ENCODE peak calls at places on chromosomes 4 and X, in five cellular contexts. H is mesenchymal stem cell, F is right lobe of liver, M is body of pancreas, A is mucosa of descending colon. V is an unnamed sample. For H3K36me3, the result is how much of the 10 kb centered on the place peaks cover.

GRCh38 chrX:155434906-155435743 is 23.3 kb downstream of the F8A3 start:
- DNase-seq in H (no peak), F (no peak), M (no peak), A (no peak), V (no peak)

GRCh38 chrX:44675364-44676024 is 132.8 kb upstream of the FUNDC1 start:
- DNase-seq in H (peak), F (no peak), M (peak), A (no peak), V (peak)

GRCh38 chrX:149992918-149993317 is 54.6 kb upstream of the EOLA2 start:
- DNase-seq in H (no peak), F (no peak), M (no peak), A (no peak), V (no peak)

GRCh38 chrX:71292669-71293379 is 8.7 kb upstream of the ITGB1BP2 start:
- DNase-seq in H (no peak), F (no peak), M (no peak), A (no peak), V (no peak)

GRCh38 chrX:82218361-82218760 is 1016.5 kb downstream of the SH3BGRL start:
- DNase-seq in H (peak), F (no peak), M (no peak), A (peak), V (no peak)

GRCh38 chr4:23822181-23822580 is 67.7 kb downstream of the PPARGC1A start:
- DNase-seq in H (no peak), F (no peak), M (no peak), A (no peak), V (no peak)

GRCh38 chr4:101022151-101023024 is 324.9 kb downstream of the PPP3CA start:
- DNase-seq in H (no peak), F (no peak), M (no peak), A (no peak), V (no peak)

GRCh38 chrX:139194571-139195280 is 335.8 kb upstream of the F9 start:
- DNase-seq in H (no peak), F (peak), M (peak), A (peak), V (no peak)

GRCh38 chrX:85243761-85244410 is at the start of the genes SATL1 and ZNF711:
- DNase-seq in H (peak), F (no peak), M (peak), A (peak), V (no peak)

DNA sequence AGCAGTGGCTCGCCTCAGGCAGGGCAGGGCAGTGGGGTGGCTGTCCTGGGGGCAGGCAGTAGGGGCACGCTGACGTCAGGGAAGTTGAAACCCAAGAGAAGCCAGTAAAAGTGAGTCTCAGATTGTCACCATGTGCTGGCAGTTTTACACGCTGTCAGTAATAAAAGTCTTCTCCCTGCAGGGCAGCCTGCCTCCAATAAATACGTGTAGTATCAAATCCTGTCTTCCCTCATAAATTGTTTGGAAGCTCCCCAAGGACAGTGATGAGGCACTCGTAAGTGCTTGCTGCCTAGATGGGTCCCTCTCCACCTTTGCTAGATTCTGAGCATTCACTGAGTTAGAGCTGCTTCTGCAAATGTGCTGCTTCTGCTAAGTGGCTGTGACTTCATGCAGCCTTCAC is 60.8 kb upstream of the MSANTD1 start:
- DNase-seq in H (no peak), F (no peak), M (no peak), A (no peak), V (no peak)
- H3K36me3 ChIP-seq in H (half or more), F (under half), M (under half), A (under half), V (under half)

GRCh38 chr4:39716356-39716755 is 18.4 kb downstream of the UBE2K start:
- DNase-seq in H (no peak), F (peak), M (no peak), A (no peak), V (no peak)
- H3K4me3 ChIP-seq in H (no peak), F (no peak), M (no peak), A (no peak), V (no peak)

GRCh38 chr4:3514221-3514780 is 17.9 kb downstream of the LRPAP1 start:
- DNase-seq in H (no peak), F (peak), M (no peak), A (no peak), V (no peak)

GRCh38 chr4:3511187-3511586 is 21.0 kb downstream of the LRPAP1 start:
- DNase-seq in H (no peak), F (no peak), M (no peak), A (no peak), V (no peak)

GRCh38 chr4:3512279-3512678 is 19.9 kb downstream of the LRPAP1 start:
- DNase-seq in H (no peak), F (no peak), M (no peak), A (no peak), V (no peak)

GRCh38 chr4:3513807-3514206 is 18.4 kb downstream of the LRPAP1 start:
- DNase-seq in H (no peak), F (peak), M (no peak), A (no peak), V (no peak)

DNA sequence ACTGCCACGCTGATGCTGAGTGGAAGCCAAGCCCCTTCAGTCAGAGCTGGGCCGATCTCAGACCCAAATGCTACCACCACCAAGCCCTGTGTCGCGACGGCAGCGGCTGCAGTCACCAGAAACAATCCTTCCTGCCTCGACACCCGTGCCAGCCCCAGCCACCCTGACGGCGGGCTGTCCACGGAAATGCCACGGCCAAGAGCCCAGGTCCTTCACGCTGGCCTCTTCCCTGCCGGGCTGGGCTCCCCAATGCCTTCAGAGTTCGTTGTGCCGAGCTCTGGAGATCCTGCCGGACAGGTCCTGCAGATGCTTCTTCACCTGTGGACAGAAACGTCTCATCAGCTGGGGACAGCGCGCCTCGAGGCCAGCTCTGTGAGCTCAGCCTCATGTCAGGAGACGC is 19.5 kb downstream of the LRPAP1 start:
- DNase-seq in H (no peak), F (peak), M (no peak), A (no peak), V (no peak)
- H3K36me3 ChIP-seq in H (half or more), F (under half), M (under half), A (under half), V (half or more)

DNA sequence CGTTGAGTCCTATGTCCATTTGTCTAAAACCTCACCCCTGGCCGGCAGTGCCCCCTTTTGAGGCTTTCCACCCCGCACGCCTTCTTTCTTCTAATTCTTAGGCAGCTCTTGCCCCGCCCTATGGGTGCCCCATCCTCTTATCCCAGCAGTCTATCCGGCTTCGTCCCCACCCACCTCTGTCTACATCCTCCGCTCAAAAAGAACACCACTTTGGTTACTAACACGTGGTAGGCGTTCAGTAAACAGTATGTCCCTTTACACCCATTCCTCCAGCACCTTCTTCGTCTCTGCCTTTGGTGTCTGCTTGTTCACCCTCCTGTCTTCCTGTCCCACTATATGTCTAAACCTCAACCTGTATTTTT is 39.2 kb downstream of the STARD8 start:
- DNase-seq in H (peak), F (no peak), M (no peak), A (no peak), V (no peak)
- H3K4me3 ChIP-seq in H (peak), F (no peak), M (no peak), A (no peak), V (no peak)

DNA sequence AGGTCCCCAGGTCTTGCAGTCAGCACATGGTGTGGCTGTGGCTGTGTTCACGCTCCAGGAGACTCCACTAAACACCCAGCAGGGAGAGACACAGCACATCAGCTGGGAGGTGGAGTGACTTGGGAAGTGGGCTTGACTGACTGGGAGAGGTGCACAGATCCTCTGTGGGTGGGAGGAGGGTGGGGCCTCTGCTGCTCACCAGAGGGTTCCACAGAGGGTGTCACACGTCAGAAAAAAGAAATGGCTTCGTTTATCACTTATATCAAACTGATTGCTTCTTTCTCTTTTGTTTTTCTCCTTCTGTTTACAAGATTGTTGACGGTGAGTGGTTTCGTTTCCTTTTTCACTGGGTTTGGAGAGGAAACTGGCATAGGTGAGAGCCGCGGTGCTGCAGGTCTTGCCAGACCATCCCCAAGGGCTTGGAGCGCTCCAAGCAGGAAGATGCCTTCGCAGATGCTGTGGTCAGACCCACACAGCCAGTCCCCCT is 24.8 kb upstream of the FAM193A start:
- DNase-seq in H (no peak), F (no peak), M (no peak), A (no peak), V (no peak)
- H3K36me3 ChIP-seq in H (half or more), F (under half), M (under half), A (under half), V (half or more)

DNA sequence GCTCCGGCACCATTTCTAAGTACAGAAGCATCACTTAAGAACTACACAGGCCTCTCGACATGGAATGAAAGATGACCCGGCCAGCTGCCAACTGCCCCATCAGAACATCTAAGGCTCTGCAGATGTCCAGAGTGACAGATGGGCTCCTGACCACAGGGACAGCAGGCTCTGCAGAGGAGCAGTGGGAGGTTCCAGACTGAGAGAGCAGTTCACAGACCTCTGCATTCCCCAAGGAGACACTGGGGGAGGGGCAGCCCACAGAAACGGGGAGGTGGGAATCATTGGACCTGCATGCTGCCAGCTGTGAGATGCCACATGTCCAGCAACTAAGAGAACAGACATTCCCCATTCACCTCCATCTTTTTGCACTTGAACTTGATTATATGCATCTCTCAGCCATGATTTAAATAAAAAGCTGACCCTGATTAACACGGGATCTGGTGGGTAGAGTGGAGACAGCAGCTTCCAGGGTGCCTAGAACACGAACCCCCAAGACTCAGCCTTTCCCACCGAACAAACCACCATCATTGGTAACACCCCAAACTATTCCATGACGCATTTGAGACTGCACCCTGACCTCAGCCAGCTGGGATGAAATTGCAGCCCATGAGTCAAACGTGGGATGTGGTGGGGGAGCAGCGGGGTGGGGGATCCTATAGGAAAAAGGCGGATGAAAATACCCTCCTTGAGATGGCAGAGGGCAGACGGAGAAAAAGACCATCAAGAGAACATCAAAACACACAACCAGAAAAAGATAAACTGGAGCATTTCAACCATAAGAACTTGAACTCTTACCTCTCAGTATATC is 47.2 kb downstream of the AFAP1 start:
- DNase-seq in H (peak), F (no peak), M (no peak), A (no peak), V (no peak)
- H3K4me3 ChIP-seq in H (peak), F (no peak), M (no peak), A (no peak), V (no peak)

DNA sequence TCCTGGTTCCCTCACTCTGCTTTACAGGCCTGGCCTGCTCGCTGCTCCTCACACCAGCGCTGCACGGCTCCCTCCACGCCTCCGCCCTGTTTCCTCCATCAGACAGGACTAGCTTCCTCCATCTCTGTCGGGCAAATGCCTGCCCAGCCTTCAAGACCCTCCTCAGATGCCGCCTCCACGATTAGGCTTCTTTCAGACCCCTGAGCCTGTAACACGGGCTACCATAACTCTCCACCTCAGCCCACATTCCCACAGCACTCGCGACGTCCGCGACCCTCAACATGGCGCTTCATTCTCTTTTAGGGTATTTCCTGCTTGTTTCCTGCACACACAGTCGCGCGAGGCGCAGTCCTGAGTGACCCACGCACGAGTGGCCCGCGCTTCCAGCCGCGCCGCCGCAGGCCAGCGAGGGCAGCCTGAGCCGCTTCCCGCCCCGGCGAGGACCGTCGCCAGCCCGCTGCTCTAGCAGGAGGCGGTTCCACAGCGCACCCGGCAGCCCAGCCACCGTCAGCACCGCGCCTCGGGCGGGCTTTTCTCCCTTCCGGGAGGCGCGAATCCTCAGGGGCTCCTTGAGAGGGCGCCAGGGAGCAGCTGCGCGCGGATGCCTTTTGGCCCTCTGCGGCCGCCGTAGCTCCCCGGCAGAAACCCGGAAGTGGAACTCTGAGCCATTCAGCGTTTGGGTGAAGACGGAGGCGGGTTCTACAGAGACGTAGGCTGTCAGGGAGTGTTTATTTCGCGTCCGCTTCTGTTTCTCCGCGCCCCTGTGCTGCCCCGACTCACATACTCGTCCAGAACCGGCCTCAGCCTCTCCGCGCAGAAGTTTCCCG is at the start of gene FRG1:
- DNase-seq in H (peak), F (peak), M (peak), A (peak), V (peak)
- H3K36me3 ChIP-seq in H (under half), F (under half), M (under half), A (under half), V (under half)

V was measured in RWPE2.